ENCODE peak calls at places on chromosomes 5 and 9, in nine cellular contexts. M is GM10248, F is RWPE1, I is AG10803, V is tibial artery, X is BE2C, U is GM12864, Q is HFFc6, K is neural progenitor cell. O is an unnamed sample.

GRCh38 chr5:98492258-98492657 is 281.2 kb upstream of the RGMB start:
- DNase-seq in V (no peak), F (peak), U (no peak), K (no peak), M (no peak), Q (no peak), I (no peak), X (no peak), O (no peak)

GRCh38 chr5:72273547-72273946 is 46.5 kb downstream of the MRPS27 start:
- DNase-seq in X (no peak), F (no peak), U (no peak), I (no peak), M (no peak), K (no peak), V (no peak), Q (no peak), O (no peak)

GRCh38 chr5:14760548-14761002 is 96.1 kb downstream of the OTULIN start:
- DNase-seq in F (no peak), U (no peak), K (no peak), V (no peak), I (no peak), M (no peak), X (no peak), Q (no peak), O (no peak)

GRCh38 chr5:10756539-10756938 is 4.5 kb downstream of the DAP start:
- DNase-seq in K (no peak), I (peak), V (no peak), M (peak), Q (peak), X (no peak), F (no peak), U (no peak), O (no peak)

GRCh38 chr5:109844695-109845094 is 155.0 kb downstream of the MAN2A1 start:
- DNase-seq in M (no peak), U (no peak), K (no peak), I (peak), Q (peak), V (no peak), F (no peak), X (no peak), O (no peak)

GRCh38 chr9:111759762-111760639 is 34.7 kb downstream of the SHOC1 start:
- DNase-seq in V (no peak), X (peak), I (peak), U (peak), K (peak), M (peak), Q (peak), F (peak), O (no peak)

GRCh38 chr9:130992059-130993032 is 16.6 kb upstream of the LAMC3 start:
- DNase-seq in X (no peak), K (no peak), U (no peak), I (no peak), Q (no peak), M (no peak), F (no peak), V (no peak), O (no peak)

GRCh38 chr5:150440948-150441812 is 8.4 kb downstream of the RPS14 start:
- DNase-seq in I (no peak), X (no peak), Q (no peak), M (no peak), U (no peak), V (no peak), K (no peak), F (no peak), O (no peak)

GRCh38 chr9:16653491-16654407 is 216.7 kb downstream of the BNC2 start:
- DNase-seq in X (peak), I (no peak), K (peak), M (no peak), F (no peak), U (no peak), Q (no peak), V (no peak), O (no peak)

GRCh38 chr5:147418613-147419012 is 91.3 kb downstream of the DPYSL3 start:
- DNase-seq in I (no peak), U (no peak), K (no peak), Q (no peak), V (no peak), X (no peak), F (no peak), M (no peak), O (no peak)

GRCh38 chr9:110282023-110282766 is 25.9 kb upstream of the TXN start:
- DNase-seq in V (no peak), X (no peak), M (no peak), F (no peak), Q (no peak), I (peak), K (no peak), U (no peak), O (no peak)

GRCh38 chr5:41312066-41312465 is 98.7 kb upstream of the C6 start:
- DNase-seq in X (no peak), V (no peak), Q (no peak), U (no peak), I (no peak), F (no peak), K (no peak), M (no peak), O (no peak)

GRCh38 chr9:130979591-130980385 is 29.2 kb upstream of the LAMC3 start:
- DNase-seq in Q (no peak), M (no peak), F (no peak), I (no peak), V (no peak), K (no peak), X (no peak), U (no peak), O (no peak)

GRCh38 chr5:124906339-124907097 is 160.1 kb upstream of the ZNF608 start:
- DNase-seq in F (peak), X (peak), M (no peak), Q (peak), V (peak), U (no peak), K (peak), I (peak), O (no peak)

GRCh38 chr9:33917036-33917435 is 100.1 kb downstream of the UBE2R2 start:
- DNase-seq in I (no peak), Q (no peak), X (no peak), M (no peak), U (no peak), V (no peak), F (no peak), K (no peak), O (peak)

DNA sequence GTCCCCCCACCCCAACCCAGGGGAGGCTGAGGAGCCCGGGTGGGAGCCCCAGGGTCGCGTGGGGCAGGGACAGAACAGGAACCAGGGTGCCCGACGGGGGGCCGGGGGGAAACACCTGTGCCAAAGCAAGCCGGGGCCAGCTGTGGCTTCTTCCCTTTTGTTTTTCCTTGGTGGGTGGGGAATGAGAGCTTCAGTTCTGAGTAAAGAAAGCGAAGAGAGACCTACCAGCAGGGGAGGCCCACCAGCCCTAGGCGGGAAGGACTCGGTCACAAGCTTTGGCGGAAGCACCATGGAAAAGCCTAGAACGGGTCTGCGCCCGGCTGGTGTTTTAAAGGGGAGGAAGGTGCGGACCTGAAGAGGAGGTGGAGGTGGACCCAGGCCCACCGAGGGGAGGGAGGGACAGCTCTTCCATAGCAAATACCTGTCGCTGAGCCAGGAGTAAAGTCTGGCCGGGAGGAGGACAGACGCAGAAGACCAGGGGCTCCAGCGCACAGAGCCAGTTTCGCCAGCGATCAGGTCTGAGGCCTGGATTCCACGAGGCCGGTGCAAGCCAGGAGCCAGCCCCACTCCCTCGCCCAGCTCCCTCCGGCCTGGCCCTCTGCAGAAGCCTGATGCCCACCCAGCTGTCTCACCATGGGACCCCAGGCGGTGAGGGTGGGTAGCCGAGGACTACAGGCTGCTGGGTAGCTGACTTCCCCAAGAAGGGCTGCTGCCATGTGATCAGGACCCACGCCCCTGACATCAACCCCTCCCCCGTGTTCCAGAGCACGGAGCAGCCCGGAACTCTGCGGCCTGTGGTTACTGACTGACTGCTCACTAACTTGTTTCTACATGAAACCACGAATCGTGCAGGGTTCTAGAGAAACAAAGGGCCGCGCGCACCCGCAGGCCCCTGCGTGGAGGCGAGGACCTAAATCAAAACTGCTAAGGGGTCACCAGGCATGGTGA is 849 bp upstream of the MGAT1 start:
- DNase-seq in I (peak), K (peak), V (peak), X (no peak), M (peak), F (peak), Q (no peak), U (peak), O (no peak)
- TF ChIP-seq CTCF in I (peak), K (no peak), V (no peak), X (no peak), M (no peak), F (no peak), Q (peak), U (peak), O (no peak)

DNA sequence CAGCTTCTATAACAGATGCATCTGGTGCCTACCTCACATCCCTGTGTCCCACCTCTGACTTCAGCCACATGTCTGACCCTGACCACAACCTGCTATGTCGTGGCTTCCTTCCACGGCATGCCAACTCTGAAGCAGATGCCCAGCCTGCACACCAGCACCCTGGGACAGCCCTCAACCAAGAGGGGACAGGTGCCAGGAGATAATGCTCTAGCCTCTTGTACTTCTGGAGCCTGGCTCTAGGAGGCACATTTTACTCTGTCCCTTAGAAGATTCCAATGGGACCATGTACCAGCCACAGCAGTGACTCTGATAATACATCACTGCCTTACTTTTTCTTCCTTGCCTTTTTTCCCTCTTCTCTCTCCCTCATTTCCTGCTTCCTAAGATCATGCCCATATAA is 51.4 kb downstream of the EBF1 start:
- DNase-seq in Q (no peak), V (no peak), X (no peak), F (no peak), U (no peak), I (no peak), M (no peak), K (no peak), O (no peak)
- TF ChIP-seq CTCF in Q (no peak), V (no peak), X (peak), F (no peak), U (peak), I (no peak), M (no peak), K (no peak), O (no peak)

GRCh38 chr5:35030426-35030825 is 17.3 kb downstream of the AGXT2 start:
- DNase-seq in X (no peak), K (no peak), Q (no peak), U (no peak), F (no peak), M (no peak), V (no peak), I (no peak), O (no peak)
- TF ChIP-seq CTCF in X (no peak), K (no peak), Q (peak), U (no peak), F (peak), M (no peak), V (no peak), I (no peak), O (no peak)

DNA sequence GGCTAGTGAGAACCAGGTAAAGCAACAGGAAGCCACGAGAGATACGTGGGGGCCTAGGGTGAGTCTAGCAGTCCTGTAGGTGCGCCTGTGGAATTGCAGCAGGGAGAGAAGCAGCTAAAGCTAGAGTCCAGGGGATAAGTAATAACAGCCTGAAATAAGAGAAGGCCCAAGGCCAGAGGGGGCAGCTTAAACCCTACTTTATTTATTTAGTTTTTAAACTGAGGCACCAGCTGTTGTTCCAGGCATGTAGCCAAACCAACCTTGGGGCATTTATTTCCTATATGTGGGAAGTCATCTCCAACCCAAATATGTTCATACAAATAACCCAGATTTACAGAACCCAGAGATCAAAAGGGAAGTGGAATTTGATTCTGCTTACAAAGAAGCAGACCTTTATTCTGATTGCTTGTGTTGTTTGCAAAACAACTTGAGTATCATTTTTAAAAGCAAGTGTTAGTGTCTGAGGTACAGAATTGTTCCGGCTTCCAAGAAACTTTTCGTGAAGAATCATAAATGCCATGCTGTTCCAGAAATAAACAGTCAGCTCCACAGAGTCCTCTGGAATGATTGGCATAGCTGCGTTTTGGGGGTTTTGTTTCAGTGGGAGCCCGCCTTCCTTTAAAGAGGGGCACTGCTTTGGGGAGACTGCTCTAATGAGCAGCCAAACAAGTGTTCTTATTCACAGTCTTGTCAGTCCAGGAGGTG is 93.3 kb downstream of the GLDC start:
- DNase-seq in Q (peak), I (peak), M (no peak), U (no peak), K (no peak), F (no peak), X (no peak), V (no peak), O (no peak)
- TF ChIP-seq CTCF in Q (no peak), I (no peak), M (no peak), U (no peak), K (no peak), F (no peak), X (peak), V (no peak), O (peak)

GRCh38 chr9:2800385-2801179 is 43.3 kb downstream of the PUM3 start:
- DNase-seq in F (no peak), V (no peak), U (no peak), K (peak), X (no peak), I (no peak), M (no peak), Q (no peak), O (no peak)
- TF ChIP-seq CTCF in F (no peak), V (peak), U (peak), K (peak), X (peak), I (peak), M (no peak), Q (peak), O (peak)

DNA sequence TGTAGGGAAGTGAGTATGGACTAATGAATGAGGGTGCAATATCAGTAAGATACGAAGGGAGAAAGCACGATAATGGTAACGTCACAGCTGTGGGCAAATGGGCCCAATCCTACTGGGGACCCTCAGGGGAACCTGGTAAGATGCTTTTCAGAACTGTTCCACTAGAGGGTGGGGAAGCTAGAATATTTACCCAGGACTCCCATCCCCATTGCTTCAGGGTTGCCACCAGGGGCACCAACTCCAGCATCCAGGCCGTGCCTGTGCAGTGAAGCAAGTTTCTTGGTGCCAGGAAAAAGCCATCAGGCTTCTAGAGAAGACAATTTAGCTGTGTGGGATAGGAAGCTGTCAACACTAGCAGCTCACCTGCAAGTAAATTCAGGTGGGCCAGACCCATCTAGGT is 409.3 kb downstream of the AGTPBP1 start:
- DNase-seq in M (no peak), I (no peak), U (no peak), Q (no peak), F (peak), X (peak), K (peak), V (no peak), O (no peak)
- TF ChIP-seq CTCF in M (no peak), I (peak), U (peak), Q (no peak), F (no peak), X (peak), K (peak), V (no peak), O (peak)

DNA sequence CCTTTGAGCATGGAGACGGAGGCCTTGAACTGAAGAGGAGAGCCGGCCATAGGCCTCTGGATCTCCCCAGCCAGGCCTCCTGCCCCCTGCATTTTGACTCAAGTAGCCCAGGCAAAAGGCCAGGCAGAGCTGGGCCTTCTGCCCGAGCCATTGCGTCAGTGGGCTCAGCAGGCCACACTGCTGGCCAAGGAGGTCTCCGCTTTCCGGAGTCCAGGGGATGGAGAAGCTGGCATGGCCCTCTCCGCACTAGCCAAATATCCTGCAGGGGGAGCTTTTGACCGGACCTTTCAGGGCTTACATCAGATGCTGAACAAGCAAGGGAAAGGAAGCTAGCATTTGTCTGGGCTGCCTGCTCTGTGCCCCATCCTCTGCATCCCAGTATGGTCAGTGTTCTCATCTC is 386.8 kb downstream of the TRIM36 start:
- DNase-seq in V (peak), F (no peak), X (peak), M (no peak), U (no peak), K (peak), I (no peak), Q (no peak), O (no peak)
- TF ChIP-seq CTCF in V (no peak), F (no peak), X (peak), M (no peak), U (no peak), K (peak), I (no peak), Q (no peak), O (no peak)

O was measured in osteocyte.